ENCODE peak calls at places on chromosomes 7 and 10, in six cellular contexts. W, C, U, O, S and E are unnamed samples.

GRCh38 chr7:2166625-2167280 is 66.0 kb downstream of the MAD1L1 start:
- DNase-seq in W (no peak), C (no peak), U (no peak), O (no peak), S (no peak), E (no peak)

GRCh38 chr7:91182819-91183405 is 81.3 kb upstream of the FZD1 start:
- DNase-seq in W (no peak), C (no peak), U (no peak), O (no peak), S (no peak), E (no peak)

GRCh38 chr7:154568346-154568745 is 434.6 kb downstream of the PAXIP1 start:
- DNase-seq in W (no peak), C (no peak), U (no peak), O (no peak), S (no peak), E (no peak)

GRCh38 chr10:109931153-109931552 is 7.8 kb upstream of the XPNPEP1 start:
- DNase-seq in W (no peak), C (no peak), U (no peak), O (no peak), S (no peak), E (no peak)

GRCh38 chr10:28411648-28412047 is 108.8 kb upstream of the MPP7 start:
- DNase-seq in W (no peak), C (no peak), U (no peak), O (no peak), S (no peak), E (no peak)

GRCh38 chr7:108059526-108059925 is 56.6 kb upstream of the LAMB1 start:
- DNase-seq in W (no peak), C (no peak), U (no peak), O (no peak), S (no peak), E (no peak)

GRCh38 chr7:135508853-135509588 is 881 bp downstream of the CNOT4 start:
- DNase-seq in W (no peak), C (peak), U (no peak), O (no peak), S (no peak), E (no peak)

GRCh38 chr7:103660455-103661371 is 214.7 kb upstream of the SLC26A5 start:
- DNase-seq in W (no peak), C (no peak), U (no peak), O (no peak), S (no peak), E (no peak)

GRCh38 chr10:63758080-63758479 is 236.9 kb downstream of the REEP3 start:
- DNase-seq in W (no peak), C (no peak), U (no peak), O (no peak), S (no peak), E (no peak)

GRCh38 chr10:46222364-46222935 is 64.3 kb upstream of the ANTXRL start:
- DNase-seq in W (no peak), C (no peak), U (no peak), O (no peak), S (no peak), E (no peak)

GRCh38 chr7:16753102-16753931 is at the start of gene TSPAN13:
- DNase-seq in W (no peak), C (peak), U (peak), O (peak), S (peak), E (peak)

GRCh38 chr10:90051474-90051873 is 350.1 kb downstream of the KIF20B start:
- DNase-seq in W (no peak), C (no peak), U (no peak), O (no peak), S (no peak), E (no peak)

GRCh38 chr7:114303301-114303700 is 111.3 kb upstream of the FOXP2 start:
- DNase-seq in W (no peak), C (no peak), U (no peak), O (no peak), S (no peak), E (no peak)

GRCh38 chr10:13173619-13174018 is 12.3 kb downstream of the MCM10 start:
- DNase-seq in W (no peak), C (no peak), U (no peak), O (no peak), S (no peak), E (no peak)

GRCh38 chr10:66804911-66805310 is 120.9 kb upstream of the LRRTM3 start:
- DNase-seq in W (no peak), C (no peak), U (no peak), O (no peak), S (no peak), E (no peak)

GRCh38 chr10:71193516-71193915 is 18.9 kb upstream of the UNC5B start:
- DNase-seq in W (no peak), C (no peak), U (peak), O (no peak), S (no peak), E (no peak)

GRCh38 chr10:106619353-106619752 is 545.2 kb downstream of the SORCS1 start:
- DNase-seq in W (no peak), C (no peak), U (no peak), O (no peak), S (no peak), E (no peak)

GRCh38 chr7:12028508-12028907 is 182.6 kb upstream of the TMEM106B start:
- DNase-seq in W (no peak), C (no peak), U (no peak), O (no peak), S (no peak), E (no peak)

GRCh38 chr10:118101501-118101900 is 54.8 kb upstream of the RAB11FIP2 start:
- DNase-seq in W (no peak), C (no peak), U (no peak), O (no peak), S (no peak), E (no peak)

GRCh38 chr7:43385856-43386255 is 197.1 kb upstream of the STK17A start:
- DNase-seq in W (no peak), C (no peak), U (no peak), O (no peak), S (no peak), E (no peak)

GRCh38 chr7:134535272-134535918 is 8.0 kb downstream of the AKR1B10 start:
- DNase-seq in W (no peak), C (no peak), U (no peak), O (no peak), S (no peak), E (no peak)